ENCODE peak calls at places on chromosomes 3 and 15, in seven cellular contexts. E is GM20000, J is nephron progenitor cell, P is IMR-90, K is A549, T is cardiac muscle cell, A is astrocyte of the spinal cord. U is an unnamed sample.

GRCh38 chr15:83248151-83248851 is 36.2 kb downstream of the BNC1 start:
- DNase-seq in E (peak; percentile 40), A (peak; percentile 74), J (peak; percentile 43), T (peak; percentile 82), K (peak; percentile 18), P (peak; percentile 68), U (peak; percentile 36)

GRCh38 chr3:127455541-127456450 is 134.7 kb downstream of the TPRA1 start:
- DNase-seq in P (peak; percentile 29), K (peak; percentile 79), E (peak; percentile 93), A (peak; percentile 48), T (peak; percentile 68), J (peak; percentile 92), U (peak; percentile 95)

GRCh38 chr15:80317389-80318169 is 65.6 kb upstream of the CTXND1 start:
- DNase-seq in E (no peak), J (no peak), T (peak; percentile 87), K (no peak), A (peak; percentile 72), P (peak; percentile 98), U (no peak)

GRCh38 chr3:177263615-177264365 is 66.5 kb upstream of the TBL1XR1 start:
- DNase-seq in T (peak; percentile 33), K (no peak), A (peak; percentile 33), J (no peak), P (peak; percentile 54), E (no peak), U (no peak)

GRCh38 chr15:27064080-27064479 is 93.1 kb downstream of the GABRG3 start:
- DNase-seq in E (no peak), A (no peak), J (no peak), T (no peak), P (no peak), K (no peak), U (no peak)

GRCh38 chr3:62562596-62562995 is 189.2 kb upstream of the FEZF2 start:
- DNase-seq in E (no peak), K (no peak), T (peak; percentile 56), P (peak; percentile 27), J (no peak), A (no peak), U (no peak)

GRCh38 chr15:82040862-82041261 is 5.0 kb downstream of the MEX3B start:
- DNase-seq in E (no peak), P (no peak), A (no peak), T (no peak), J (peak; percentile 39), K (no peak), U (peak; percentile 8)

GRCh38 chr3:156816091-156816793 is 9.9 kb upstream of the LEKR1 start:
- DNase-seq in A (peak; percentile 39), E (peak; percentile 64), P (peak; percentile 79), J (peak; percentile 64), T (peak; percentile 59), K (no peak), U (peak; percentile 54)

GRCh38 chr15:78167227-78167888 is 18.2 kb downstream of the IDH3A start:
- DNase-seq in K (no peak), J (no peak), E (peak; percentile 68), T (no peak), P (no peak), A (no peak), U (peak; percentile 56)

GRCh38 chr3:65871305-65872141 is 167.2 kb downstream of the MAGI1 start:
- DNase-seq in J (no peak), P (peak; percentile 26), T (no peak), A (peak; percentile 52), E (no peak), K (no peak), U (no peak)

GRCh38 chr3:116000315-116000714 is 377.0 kb downstream of the GAP43 start:
- DNase-seq in K (peak; percentile 39), J (no peak), P (peak; percentile 99), E (no peak), A (peak; percentile 94), T (peak; percentile 71), U (peak; percentile 5)

GRCh38 chr3:87228316-87228715 is 1.2 kb downstream of the CHMP2B start:
- DNase-seq in T (peak; percentile 27), P (peak; percentile 18), A (peak; percentile 1), J (no peak), E (no peak), K (no peak), U (no peak)

GRCh38 chr15:68232937-68233336 is 3.4 kb upstream of the CLN6 start:
- DNase-seq in A (no peak), J (no peak), E (no peak), T (no peak), P (no peak), K (no peak), U (no peak)

GRCh38 chr3:188697127-188697526 is 474.6 kb upstream of the TPRG1 start:
- DNase-seq in J (no peak), P (no peak), K (no peak), E (no peak), A (no peak), T (no peak), U (peak; percentile 5)

GRCh38 chr15:85168642-85169173 is 187.1 kb downstream of the PDE8A start:
- DNase-seq in A (peak; percentile 14), P (peak; percentile 8), T (peak; percentile 21), K (peak; percentile 73), J (peak; percentile 40), E (peak; percentile 56), U (peak; percentile 49)

GRCh38 chr3:46710229-46710628 is 7.4 kb downstream of the PRSS50 start:
- DNase-seq in P (no peak), K (no peak), A (no peak), E (no peak), T (no peak), J (no peak), U (no peak)

GRCh38 chr3:121529308-121529707 is 16.5 kb downstream of the POLQ start:
- DNase-seq in J (no peak), T (peak; percentile 40), P (peak; percentile 35), E (no peak), K (peak; percentile 21), A (peak; percentile 20), U (no peak)

GRCh38 chr3:86948840-86949239 is 42.1 kb downstream of the VGLL3 start:
- DNase-seq in T (peak; percentile 61), P (peak; percentile 87), E (no peak), A (peak; percentile 63), K (no peak), J (no peak), U (no peak)

GRCh38 chr3:52259035-52259434 is 13.5 kb downstream of the PPM1M start:
- DNase-seq in K (no peak), J (no peak), T (peak; percentile 43), E (no peak), P (no peak), A (no peak), U (no peak)

GRCh38 chr3:142586803-142587406 is 8.4 kb upstream of the ATR start:
- DNase-seq in A (peak; percentile 82), K (peak; percentile 84), P (peak; percentile 73), T (peak; percentile 85), J (peak; percentile 30), E (peak; percentile 35), U (no peak)

GRCh38 chr3:113140876-113141275 is 70.5 kb upstream of the BOC start:
- DNase-seq in E (no peak), J (no peak), K (no peak), P (peak; percentile 10), T (no peak), A (peak; percentile 58), U (no peak)

GRCh38 chr15:78457101-78457500 is 19.1 kb downstream of the IREB2 start:
- DNase-seq in A (peak; percentile 71), J (no peak), K (peak; percentile 21), T (peak; percentile 76), P (peak; percentile 69), E (no peak), U (no peak)

GRCh38 chr3:178560759-178561158 is 24.5 kb downstream of the KCNMB2 start:
- DNase-seq in J (no peak), P (no peak), T (no peak), E (no peak), A (no peak), K (no peak), U (no peak)

GRCh38 chr15:40844543-40844981 is 714 bp downstream of the SPINT1 start:
- DNase-seq in J (peak; percentile 53), A (no peak), E (peak; percentile 84), T (no peak), K (no peak), P (no peak), U (peak; percentile 66)

GRCh38 chr3:128410669-128411573 is 55.8 kb downstream of the DNAJB8 start:
- DNase-seq in A (no peak), K (no peak), E (no peak), P (no peak), T (no peak), J (no peak), U (no peak)

GRCh38 chr15:42688301-42688700 is 48.6 kb downstream of the CDAN1 start:
- DNase-seq in A (no peak), E (no peak), J (no peak), K (no peak), T (no peak), P (no peak), U (no peak)

GRCh38 chr15:65366122-65366892 is 11.5 kb downstream of the IGDCC3 start:
- DNase-seq in K (no peak), P (no peak), T (no peak), E (no peak), A (no peak), J (no peak), U (no peak)

GRCh38 chr15:90214553-90215205 is 13.5 kb downstream of the SEMA4B start:
- DNase-seq in K (peak; percentile 69), J (no peak), P (no peak), T (no peak), E (no peak), A (no peak), U (no peak)
- TF ChIP-seq CTCF in K (peak; percentile 13), J (no peak), P (no peak), T (peak; percentile 23), E (no peak), A (peak; percentile 46), U (peak; percentile 20)

GRCh38 chr15:47548189-47548588 is 169.1 kb upstream of the SEMA6D start:
- DNase-seq in A (no peak), K (no peak), T (no peak), E (no peak), J (no peak), P (no peak), U (no peak)
- TF ChIP-seq CTCF in A (no peak), K (no peak), T (no peak), E (no peak), J (no peak), P (no peak), U (no peak)

DNA sequence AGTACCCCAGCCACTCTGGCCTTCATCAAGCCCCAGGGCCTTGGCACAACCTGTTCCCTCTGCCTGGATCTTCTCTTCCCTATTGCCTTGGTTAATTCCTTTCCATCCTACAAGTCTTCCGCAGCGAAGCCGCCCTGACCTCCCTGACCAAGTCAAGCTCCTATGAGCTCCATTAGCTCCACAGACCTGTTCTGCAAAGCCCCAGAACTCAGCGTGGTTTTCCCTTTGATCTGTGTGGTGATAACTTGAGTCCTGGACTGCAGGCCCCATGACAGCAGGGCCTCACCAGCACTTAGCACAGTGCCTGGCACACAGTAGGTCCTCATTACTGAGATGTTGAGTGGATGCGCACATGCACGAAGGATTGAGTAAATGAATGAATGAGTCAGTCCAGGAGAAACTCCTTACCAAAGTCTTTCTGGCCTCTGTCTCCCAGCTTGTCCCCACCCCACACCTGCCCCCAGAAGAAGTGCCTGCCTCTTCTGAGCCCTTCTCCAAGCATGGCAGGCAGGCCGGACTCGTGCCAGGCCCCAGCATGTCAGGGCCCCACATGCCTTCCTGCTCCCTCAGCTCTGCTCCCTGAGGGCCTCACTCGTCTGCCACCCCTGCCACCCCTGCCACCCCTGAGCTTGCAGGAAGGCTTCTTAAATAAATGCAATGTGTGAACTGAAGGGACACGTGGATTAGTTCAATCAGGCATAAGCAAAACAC is 6.3 kb downstream of the ANPEP start:
- DNase-seq in P (no peak), K (no peak), E (no peak), J (no peak), A (no peak), T (no peak), U (no peak)
- TF ChIP-seq CTCF in P (no peak), K (no peak), E (no peak), J (no peak), A (no peak), T (no peak), U (no peak)

GRCh38 chr3:135905058-135905724 is 60.3 kb upstream of the PPP2R3A start:
- DNase-seq in A (no peak), T (peak; percentile 19), J (no peak), E (no peak), P (peak; percentile 51), K (no peak), U (no peak)
- TF ChIP-seq CTCF in A (peak; percentile 13), T (no peak), J (no peak), E (no peak), P (peak; percentile 46), K (no peak), U (no peak)